ENCODE peak calls at places on chromosomes 1 and 21, in seven cellular contexts. N, B, E, T, K, L and H are unnamed samples.

GRCh38 chr1:243596441-243597183 is 253.4 kb downstream of the AKT3 start:
- DNase-seq in L (peak), N (no peak), B (no peak), K (no peak), T (peak), E (peak), H (peak)

GRCh38 chr1:43414634-43415223 is 25.0 kb downstream of the SZT2 start:
- DNase-seq in E (peak), B (peak), T (peak), L (peak), N (peak), K (peak), H (peak)

GRCh38 chr1:94552071-94552586 is 10.6 kb upstream of the F3 start:
- DNase-seq in T (no peak), N (no peak), E (peak), L (no peak), B (no peak), K (no peak), H (no peak)

GRCh38 chr1:117049857-117050256 is 10.3 kb upstream of the TTF2 start:
- DNase-seq in N (no peak), T (no peak), E (no peak), K (no peak), L (no peak), B (no peak), H (no peak)

GRCh38 chr1:221743416-221744208 is 1.7 kb upstream of the DUSP10 start:
- DNase-seq in T (no peak), N (peak), L (no peak), B (no peak), E (peak), K (no peak), H (no peak)

GRCh38 chr1:150548632-150549495 is at the start of gene ADAMTSL4:
- DNase-seq in B (peak), N (peak), T (no peak), K (peak), L (peak), E (peak), H (peak)

GRCh38 chr1:179930867-179931266 is 23.7 kb upstream of the CEP350 start:
- DNase-seq in E (peak), T (no peak), B (no peak), N (no peak), K (no peak), L (no peak), H (no peak)

GRCh38 chr21:33362044-33362555 is 37.3 kb downstream of the IFNAR1 start:
- DNase-seq in E (peak), L (peak), T (peak), K (no peak), N (peak), B (peak), H (no peak)